ENCODE peak calls at places on chromosomes 1 and 21, in nine cellular contexts. One of them, this sample, is unnamed.

GRCh38 chr1:97190326-97190725 is 468.7 kb downstream of the PTBP2 start:
- DNase-seq in adrenal gland: no peak
- DNase-seq in dorsolateral prefrontal cortex: no peak
- DNase-seq in CD8-positive, alpha-beta T cell: no peak
- DNase-seq in heart left ventricle: no peak
- DNase-seq in cardiac muscle cell: no peak
- DNase-seq in ovary: no peak
- DNase-seq in stomach: no peak
- DNase-seq in HL-60: no peak
- DNase-seq in this sample: no peak

GRCh38 chr1:67825596-67825995 is 7.7 kb downstream of the GNG12 start:
- DNase-seq in adrenal gland: no peak
- DNase-seq in dorsolateral prefrontal cortex: no peak
- DNase-seq in CD8-positive, alpha-beta T cell: no peak
- DNase-seq in heart left ventricle: no peak
- DNase-seq in cardiac muscle cell: no peak
- DNase-seq in ovary: no peak
- DNase-seq in stomach: no peak
- DNase-seq in HL-60: no peak
- DNase-seq in this sample: no peak

GRCh38 chr1:41502912-41503311 is 18.4 kb upstream of the EDN2 start:
- DNase-seq in adrenal gland: no peak
- DNase-seq in dorsolateral prefrontal cortex: no peak
- DNase-seq in CD8-positive, alpha-beta T cell: no peak
- DNase-seq in heart left ventricle: no peak
- DNase-seq in cardiac muscle cell: peak
- DNase-seq in ovary: no peak
- DNase-seq in stomach: no peak
- DNase-seq in HL-60: no peak
- DNase-seq in this sample: no peak

GRCh38 chr1:85894651-85895050 is 186.4 kb upstream of the ZNHIT6 start:
- DNase-seq in adrenal gland: no peak
- DNase-seq in dorsolateral prefrontal cortex: no peak
- DNase-seq in CD8-positive, alpha-beta T cell: no peak
- DNase-seq in heart left ventricle: no peak
- DNase-seq in cardiac muscle cell: peak
- DNase-seq in ovary: no peak
- DNase-seq in stomach: no peak
- DNase-seq in HL-60: peak
- DNase-seq in this sample: no peak

GRCh38 chr1:117479086-117479485 is 111.8 kb downstream of the MAN1A2 start:
- DNase-seq in adrenal gland: no peak
- DNase-seq in dorsolateral prefrontal cortex: no peak
- DNase-seq in CD8-positive, alpha-beta T cell: no peak
- DNase-seq in heart left ventricle: no peak
- DNase-seq in cardiac muscle cell: no peak
- DNase-seq in ovary: no peak
- DNase-seq in stomach: no peak
- DNase-seq in HL-60: no peak
- DNase-seq in this sample: no peak

GRCh38 chr1:155125511-155125945 is 2.1 kb upstream of the EFNA1 start:
- DNase-seq in adrenal gland: no peak
- DNase-seq in dorsolateral prefrontal cortex: no peak
- DNase-seq in CD8-positive, alpha-beta T cell: no peak
- DNase-seq in heart left ventricle: no peak
- DNase-seq in cardiac muscle cell: no peak
- DNase-seq in ovary: peak
- DNase-seq in stomach: no peak
- DNase-seq in HL-60: no peak
- DNase-seq in this sample: no peak

GRCh38 chr1:150809651-150810050 is 1.6 kb upstream of the CTSK start:
- DNase-seq in adrenal gland: no peak
- DNase-seq in dorsolateral prefrontal cortex: no peak
- DNase-seq in CD8-positive, alpha-beta T cell: no peak
- DNase-seq in heart left ventricle: no peak
- DNase-seq in cardiac muscle cell: no peak
- DNase-seq in ovary: no peak
- DNase-seq in stomach: no peak
- DNase-seq in HL-60: no peak
- DNase-seq in this sample: no peak

GRCh38 chr1:234768171-234768568 is 158.2 kb upstream of the IRF2BP2 start:
- DNase-seq in adrenal gland: no peak
- DNase-seq in dorsolateral prefrontal cortex: no peak
- DNase-seq in CD8-positive, alpha-beta T cell: no peak
- DNase-seq in heart left ventricle: no peak
- DNase-seq in cardiac muscle cell: no peak
- DNase-seq in ovary: no peak
- DNase-seq in stomach: no peak
- DNase-seq in HL-60: no peak
- DNase-seq in this sample: no peak

GRCh38 chr1:30184393-30185141 is 538.8 kb downstream of the MATN1 start:
- DNase-seq in adrenal gland: no peak
- DNase-seq in dorsolateral prefrontal cortex: no peak
- DNase-seq in CD8-positive, alpha-beta T cell: peak
- DNase-seq in heart left ventricle: no peak
- DNase-seq in cardiac muscle cell: peak
- DNase-seq in ovary: no peak
- DNase-seq in stomach: no peak
- DNase-seq in HL-60: no peak
- DNase-seq in this sample: no peak

GRCh38 chr1:15760520-15761211 is 2.1 kb downstream of the FBLIM1 start:
- DNase-seq in adrenal gland: peak
- DNase-seq in dorsolateral prefrontal cortex: no peak
- DNase-seq in CD8-positive, alpha-beta T cell: no peak
- DNase-seq in heart left ventricle: no peak
- DNase-seq in cardiac muscle cell: no peak
- DNase-seq in ovary: peak
- DNase-seq in stomach: no peak
- DNase-seq in HL-60: no peak
- DNase-seq in this sample: no peak

GRCh38 chr1:220906561-220907334 is 27.5 kb downstream of the HLX start:
- DNase-seq in adrenal gland: no peak
- DNase-seq in dorsolateral prefrontal cortex: no peak
- DNase-seq in CD8-positive, alpha-beta T cell: no peak
- DNase-seq in heart left ventricle: no peak
- DNase-seq in cardiac muscle cell: no peak
- DNase-seq in ovary: no peak
- DNase-seq in stomach: no peak
- DNase-seq in HL-60: peak
- DNase-seq in this sample: peak

GRCh38 chr1:220901906-220902305 is 22.7 kb downstream of the HLX start:
- DNase-seq in adrenal gland: no peak
- DNase-seq in dorsolateral prefrontal cortex: no peak
- DNase-seq in CD8-positive, alpha-beta T cell: no peak
- DNase-seq in heart left ventricle: no peak
- DNase-seq in cardiac muscle cell: no peak
- DNase-seq in ovary: no peak
- DNase-seq in stomach: no peak
- DNase-seq in HL-60: no peak
- DNase-seq in this sample: no peak

GRCh38 chr1:220905650-220906560 is 26.7 kb downstream of the HLX start:
- DNase-seq in adrenal gland: no peak
- DNase-seq in dorsolateral prefrontal cortex: no peak
- DNase-seq in CD8-positive, alpha-beta T cell: no peak
- DNase-seq in heart left ventricle: no peak
- DNase-seq in cardiac muscle cell: no peak
- DNase-seq in ovary: no peak
- DNase-seq in stomach: no peak
- DNase-seq in HL-60: no peak
- DNase-seq in this sample: no peak

GRCh38 chr1:220902916-220903315 is 23.7 kb downstream of the HLX start:
- DNase-seq in adrenal gland: no peak
- DNase-seq in dorsolateral prefrontal cortex: no peak
- DNase-seq in CD8-positive, alpha-beta T cell: no peak
- DNase-seq in heart left ventricle: no peak
- DNase-seq in cardiac muscle cell: no peak
- DNase-seq in ovary: no peak
- DNase-seq in stomach: no peak
- DNase-seq in HL-60: no peak
- DNase-seq in this sample: no peak

DNA sequence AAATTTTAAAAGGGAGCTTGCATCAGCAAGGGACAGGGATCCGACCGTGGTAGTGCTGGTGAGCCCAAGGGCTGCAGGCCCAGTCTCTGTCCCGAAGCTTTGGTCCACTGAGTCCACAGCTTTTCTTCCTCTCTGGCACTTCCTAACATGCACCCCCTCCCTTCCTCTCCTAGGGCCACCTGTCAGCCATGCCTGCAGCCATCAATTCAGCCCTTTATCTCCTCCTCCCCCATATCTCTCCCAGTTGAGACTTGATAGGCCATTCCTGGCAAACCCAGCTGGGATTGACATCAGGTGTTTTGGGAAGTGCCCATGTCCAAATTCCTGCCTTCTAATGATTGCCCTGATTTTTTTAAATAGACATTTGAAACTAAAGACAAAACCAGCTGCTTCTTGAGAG is 25.6 kb downstream of the HLX start:
- DNase-seq in adrenal gland: no peak
- DNase-seq in dorsolateral prefrontal cortex: no peak
- DNase-seq in CD8-positive, alpha-beta T cell: no peak
- DNase-seq in heart left ventricle: no peak
- DNase-seq in cardiac muscle cell: no peak
- DNase-seq in ovary: no peak
- DNase-seq in stomach: no peak
- DNase-seq in HL-60: no peak
- DNase-seq in this sample: no peak
- H3K4me3 ChIP-seq in adrenal gland: no peak
- H3K4me3 ChIP-seq in dorsolateral prefrontal cortex: no peak
- H3K4me3 ChIP-seq in CD8-positive, alpha-beta T cell: no peak
- H3K4me3 ChIP-seq in heart left ventricle: no peak
- H3K4me3 ChIP-seq in cardiac muscle cell: no peak
- H3K4me3 ChIP-seq in ovary: no peak
- H3K4me3 ChIP-seq in stomach: no peak
- H3K4me3 ChIP-seq in HL-60: no peak
- H3K4me3 ChIP-seq in this sample: no peak

DNA sequence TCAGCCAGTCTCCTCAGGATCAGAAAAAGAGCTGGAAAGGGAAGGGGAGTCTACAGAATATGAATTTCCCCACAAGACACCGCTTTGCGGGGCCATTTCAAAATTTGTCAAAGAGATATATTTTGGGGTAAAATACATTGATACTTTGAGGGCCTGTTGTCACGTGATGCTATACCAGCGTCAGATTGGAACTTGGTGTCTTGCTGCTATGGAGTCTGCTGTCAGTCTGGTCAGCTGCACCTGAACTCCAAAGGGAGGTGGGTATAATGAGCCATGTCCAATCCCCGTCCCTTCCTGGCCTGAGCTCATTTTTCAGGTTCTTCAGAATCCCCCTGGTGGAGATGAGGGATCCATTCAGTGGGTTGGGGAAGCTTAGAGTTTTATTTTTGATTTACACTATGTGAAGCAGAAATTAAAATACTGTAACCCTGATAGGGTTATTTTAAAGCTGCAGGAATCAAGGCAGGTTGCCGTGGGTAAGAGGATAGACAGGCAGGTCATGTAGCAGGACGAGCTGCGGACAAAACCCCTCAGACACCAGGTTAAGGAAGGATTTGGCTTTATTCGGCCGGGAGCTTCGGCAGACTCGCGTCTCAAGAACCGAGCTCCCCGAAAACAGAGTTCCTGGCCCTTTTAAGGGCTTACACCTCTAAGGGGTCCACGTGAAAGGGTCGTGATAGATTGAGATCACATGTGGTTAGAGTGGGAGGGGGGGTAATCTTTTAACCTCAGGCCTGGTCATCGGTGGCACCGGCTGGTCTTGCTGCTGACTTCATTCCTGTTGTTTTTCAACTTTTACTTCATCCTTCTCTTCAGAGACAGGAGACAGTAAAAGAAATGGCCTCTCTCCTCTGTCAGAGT is 2.2 kb upstream of the POFUT2 start:
- DNase-seq in adrenal gland: peak
- DNase-seq in dorsolateral prefrontal cortex: no peak
- DNase-seq in CD8-positive, alpha-beta T cell: peak
- DNase-seq in heart left ventricle: no peak
- DNase-seq in cardiac muscle cell: peak
- DNase-seq in ovary: no peak
- DNase-seq in stomach: peak
- DNase-seq in HL-60: no peak
- DNase-seq in this sample: no peak
- TF ChIP-seq CTCF in adrenal gland: no peak
- TF ChIP-seq CTCF in dorsolateral prefrontal cortex: no peak
- TF ChIP-seq CTCF in CD8-positive, alpha-beta T cell: no peak
- TF ChIP-seq CTCF in heart left ventricle: no peak
- TF ChIP-seq CTCF in cardiac muscle cell: peak
- TF ChIP-seq CTCF in ovary: peak
- TF ChIP-seq CTCF in stomach: no peak
- TF ChIP-seq CTCF in HL-60: no peak
- TF ChIP-seq CTCF in this sample: no peak

DNA sequence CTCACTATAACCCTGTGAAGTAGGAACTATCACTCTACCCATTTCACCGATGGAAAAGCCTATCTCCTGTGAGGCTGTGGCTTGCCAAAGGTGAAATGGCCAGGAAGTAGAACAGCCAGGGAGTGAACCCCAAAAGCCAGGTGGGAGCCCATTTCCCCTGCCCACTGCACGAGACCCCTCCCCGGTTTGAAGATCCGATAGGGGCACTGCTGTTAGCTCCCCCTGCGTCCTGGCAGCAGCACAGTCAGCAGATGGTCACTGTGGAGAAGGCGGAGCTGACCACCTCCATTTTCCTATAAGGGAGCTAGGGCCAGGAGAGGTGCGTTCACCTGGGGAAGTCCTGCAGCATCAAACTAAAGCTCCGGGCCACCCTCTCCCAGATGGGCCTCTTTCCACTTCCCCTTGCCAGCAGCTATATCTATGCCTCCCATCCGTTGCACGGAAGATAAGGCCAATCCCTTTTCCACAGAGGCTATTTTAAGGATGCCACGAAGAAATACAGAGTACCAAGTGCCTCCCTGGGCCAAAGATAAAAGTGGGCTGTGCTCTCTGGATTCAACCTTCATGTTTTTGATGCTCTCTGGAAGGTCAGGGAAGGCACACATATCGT is 7.8 kb downstream of the ERG start:
- DNase-seq in adrenal gland: no peak
- DNase-seq in dorsolateral prefrontal cortex: no peak
- DNase-seq in CD8-positive, alpha-beta T cell: no peak
- DNase-seq in heart left ventricle: no peak
- DNase-seq in cardiac muscle cell: no peak
- DNase-seq in ovary: no peak
- DNase-seq in stomach: no peak
- DNase-seq in HL-60: peak
- DNase-seq in this sample: no peak
- H3K4me3 ChIP-seq in adrenal gland: no peak
- H3K4me3 ChIP-seq in dorsolateral prefrontal cortex: no peak
- H3K4me3 ChIP-seq in CD8-positive, alpha-beta T cell: no peak
- H3K4me3 ChIP-seq in heart left ventricle: no peak
- H3K4me3 ChIP-seq in cardiac muscle cell: no peak
- H3K4me3 ChIP-seq in ovary: no peak
- H3K4me3 ChIP-seq in stomach: no peak
- H3K4me3 ChIP-seq in HL-60: no peak
- H3K4me3 ChIP-seq in this sample: no peak

GRCh38 chr1:203536981-203537455 is 43.1 kb downstream of the OPTC start:
- DNase-seq in adrenal gland: peak
- DNase-seq in dorsolateral prefrontal cortex: no peak
- DNase-seq in CD8-positive, alpha-beta T cell: no peak
- DNase-seq in heart left ventricle: no peak
- DNase-seq in cardiac muscle cell: no peak
- DNase-seq in ovary: no peak
- DNase-seq in stomach: peak
- DNase-seq in HL-60: peak
- DNase-seq in this sample: no peak
- TF ChIP-seq CTCF in adrenal gland: no peak
- TF ChIP-seq CTCF in dorsolateral prefrontal cortex: no peak
- TF ChIP-seq CTCF in CD8-positive, alpha-beta T cell: no peak
- TF ChIP-seq CTCF in heart left ventricle: no peak
- TF ChIP-seq CTCF in cardiac muscle cell: no peak
- TF ChIP-seq CTCF in ovary: no peak
- TF ChIP-seq CTCF in stomach: no peak
- TF ChIP-seq CTCF in HL-60: no peak
- TF ChIP-seq CTCF in this sample: no peak